ENCODE peak calls at places on chromosomes 3 and 15, in five cellular contexts. W, D, L, T and F are unnamed samples.
A peak's percentile ranks its signal among the peaks of the same experiment; 100 is the strongest.

GRCh38 chr3:31978553-31978952 is 2.5 kb downstream of the OSBPL10 start:
- DNase-seq in W (no peak), D (no peak), T (no peak), L (no peak), F (no peak)

GRCh38 chr15:39868396-39868795 is 51.7 kb downstream of the GPR176 start:
- DNase-seq in T (no peak), W (no peak), D (no peak), L (no peak), F (no peak)

GRCh38 chr3:136952292-136952691 is 5.5 kb upstream of the IL20RB start:
- DNase-seq in T (peak; percentile 69), L (peak; percentile 73), D (peak; percentile 80), W (no peak), F (no peak)

GRCh38 chr3:79085166-79085565 is 682.6 kb downstream of the ROBO1 start:
- DNase-seq in L (peak; percentile 4), W (no peak), T (peak; percentile 8), D (peak; percentile 53), F (no peak)

GRCh38 chr3:112629425-112629824 is 11.5 kb downstream of the CCDC80 start:
- DNase-seq in D (peak; percentile 93), L (peak; percentile 41), W (peak; percentile 39), T (peak; percentile 94), F (no peak)

GRCh38 chr3:107220538-107220937 is 156.7 kb upstream of the CCDC54 start:
- DNase-seq in W (no peak), D (no peak), T (peak; percentile 50), L (peak; percentile 98), F (no peak)

GRCh38 chr15:99413955-99414754 is 151.6 kb upstream of the MEF2A start:
- DNase-seq in T (no peak), W (peak; percentile 31), D (no peak), L (no peak), F (no peak)

GRCh38 chr3:27714692-27715453 is 7.2 kb downstream of the EOMES start:
- DNase-seq in T (peak; percentile 8), D (no peak), L (peak; percentile 57), W (peak; percentile 74), F (no peak)

GRCh38 chr3:162684260-162684659 is 1187.7 kb downstream of the OTOL1 start:
- DNase-seq in D (no peak), T (no peak), L (no peak), W (no peak), F (no peak)

GRCh38 chr15:88894819-88895767 is at the start of gene HAPLN3:
- DNase-seq in T (peak; percentile 29), W (peak; percentile 83), D (peak; percentile 47), L (peak; percentile 63), F (no peak)

GRCh38 chr3:120432105-120432860 is 18.5 kb downstream of the FSTL1 start:
- DNase-seq in D (peak; percentile 89), L (peak; percentile 61), T (peak; percentile 80), W (no peak), F (peak; percentile 63)

GRCh38 chr15:53829471-53829870 is 70.0 kb upstream of the WDR72 start:
- DNase-seq in D (no peak), T (no peak), W (no peak), L (no peak), F (no peak)

GRCh38 chr15:59116141-59116540 is 11.2 kb downstream of the CCNB2 start:
- DNase-seq in W (no peak), T (no peak), D (peak; percentile 35), L (no peak), F (no peak)

GRCh38 chr3:149971403-149972075 is 844 bp upstream of the PFN2 start:
- DNase-seq in T (peak; percentile 83), D (peak; percentile 64), W (peak; percentile 85), L (peak; percentile 55), F (no peak)

GRCh38 chr3:40915346-40915865 is 283.9 kb upstream of the CTNNB1 start:
- DNase-seq in D (no peak), L (no peak), W (no peak), T (no peak), F (no peak)

GRCh38 chr15:78620839-78621421 is at the start of gene CHRNA3:
- DNase-seq in D (no peak), L (no peak), T (no peak), W (peak; percentile 63), F (no peak)

GRCh38 chr3:37017683-37018082 is 24.4 kb downstream of the MLH1 start:
- DNase-seq in W (no peak), D (no peak), L (no peak), T (no peak), F (no peak)

DNA sequence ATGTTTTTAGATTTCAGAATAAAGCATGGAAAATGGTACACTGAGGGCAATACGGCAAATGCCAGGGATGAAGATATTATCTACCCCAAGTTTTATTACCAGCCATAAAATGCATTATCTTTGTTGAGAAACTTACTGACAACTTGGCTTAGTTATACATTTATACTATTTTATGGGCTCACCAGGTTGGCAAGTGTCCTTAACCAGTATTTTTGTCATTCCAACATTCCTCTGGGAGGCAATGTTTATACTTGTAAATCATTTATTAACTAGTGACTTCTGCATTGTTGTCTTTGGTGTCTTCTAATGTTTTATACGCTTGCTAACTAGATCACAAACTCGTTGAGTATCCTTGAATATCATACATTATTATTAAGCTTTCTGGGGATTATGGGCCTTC is 18.0 kb upstream of the ADGRG7 start:
- DNase-seq in W (no peak), D (no peak), T (no peak), L (no peak), F (no peak)
- H2AFZ ChIP-seq in W (no peak overlapping the region), D (no peak overlapping the region), T (no peak overlapping the region), L (no peak overlapping the region), F (no peak overlapping the region)

GRCh38 chr3:44237161-44237560 is 4.5 kb upstream of the TOPAZ1 start:
- DNase-seq in W (no peak), D (no peak), T (no peak), L (no peak), F (no peak)

GRCh38 chr3:44236485-44236908 is 5.2 kb upstream of the TOPAZ1 start:
- DNase-seq in W (no peak), D (no peak), L (no peak), T (peak; percentile 68), F (no peak)

GRCh38 chr3:44234674-44235268 is 6.9 kb upstream of the TOPAZ1 start:
- DNase-seq in L (no peak), D (no peak), T (no peak), W (no peak), F (no peak)

GRCh38 chr3:44237665-44238064 is 4.0 kb upstream of the TOPAZ1 start:
- DNase-seq in W (no peak), T (no peak), D (no peak), L (no peak), F (no peak)

DNA sequence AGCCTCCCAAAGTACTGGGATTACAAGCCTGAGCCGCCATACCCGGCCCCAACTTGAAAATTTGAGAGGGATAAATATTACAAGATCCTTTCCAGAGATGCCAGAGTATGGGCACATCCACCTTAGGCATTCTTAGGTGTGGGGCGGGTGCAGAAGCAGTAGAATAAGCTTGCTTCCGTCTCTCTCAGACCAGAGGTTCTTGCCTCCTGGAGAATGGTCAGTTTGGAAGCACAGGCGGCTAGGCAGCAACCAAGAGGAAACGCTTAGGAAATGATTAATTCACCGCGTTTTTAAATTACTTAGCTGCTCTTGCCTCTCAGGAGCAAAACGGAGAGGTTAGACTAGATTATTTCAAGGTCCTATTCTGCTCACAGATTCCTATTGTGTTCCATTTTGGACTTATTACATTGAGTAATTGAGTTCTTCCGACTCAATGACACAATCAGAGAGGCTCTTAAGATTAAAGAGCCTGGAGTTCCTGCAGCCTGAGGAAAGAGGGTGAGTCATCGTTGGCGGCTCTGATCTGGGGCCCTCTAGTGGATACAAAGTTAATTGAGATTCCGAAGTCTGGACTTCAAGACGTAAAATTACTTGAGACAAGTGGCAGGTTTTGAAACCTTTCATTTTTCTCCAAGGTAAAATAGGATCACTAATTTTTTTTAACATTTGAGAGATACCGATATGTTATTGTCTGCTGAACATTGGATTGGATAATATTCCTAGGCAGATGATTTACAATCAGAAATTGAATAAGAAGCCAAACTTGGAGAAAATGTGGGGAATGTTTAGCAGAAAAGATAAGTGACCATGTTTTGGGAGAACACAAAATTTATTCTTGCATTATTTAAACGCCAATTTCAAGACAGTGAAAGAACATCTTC is 5.8 kb upstream of the TOPAZ1 start:
- DNase-seq in L (peak; percentile 95), T (peak; percentile 93), D (peak; percentile 85), W (no peak), F (peak; percentile 63)
- H3K4me3 ChIP-seq in L (no peak overlapping the region), T (no peak overlapping the region), D (no peak overlapping the region), W (no peak overlapping the region), F (no peak overlapping the region)

GRCh38 chr3:49009391-49009790 is 2.2 kb downstream of the WDR6 start:
- DNase-seq in W (no peak), D (no peak), T (no peak), L (no peak), F (no peak)

GRCh38 chr3:49005998-49006397 is 1.2 kb upstream of the WDR6 start:
- DNase-seq in W (no peak), D (no peak), T (no peak), L (no peak), F (no peak)

GRCh38 chr3:49007068-49007770 is at the start of gene WDR6:
- DNase-seq in L (peak; percentile 98), T (peak; percentile 98), D (peak; percentile 97), W (peak; percentile 96), F (peak; percentile 96)

GRCh38 chr3:49006591-49007067 is 562 bp upstream of the WDR6 start:
- DNase-seq in D (peak; percentile 63), W (no peak), T (peak; percentile 65), L (peak; percentile 14), F (no peak)

DNA sequence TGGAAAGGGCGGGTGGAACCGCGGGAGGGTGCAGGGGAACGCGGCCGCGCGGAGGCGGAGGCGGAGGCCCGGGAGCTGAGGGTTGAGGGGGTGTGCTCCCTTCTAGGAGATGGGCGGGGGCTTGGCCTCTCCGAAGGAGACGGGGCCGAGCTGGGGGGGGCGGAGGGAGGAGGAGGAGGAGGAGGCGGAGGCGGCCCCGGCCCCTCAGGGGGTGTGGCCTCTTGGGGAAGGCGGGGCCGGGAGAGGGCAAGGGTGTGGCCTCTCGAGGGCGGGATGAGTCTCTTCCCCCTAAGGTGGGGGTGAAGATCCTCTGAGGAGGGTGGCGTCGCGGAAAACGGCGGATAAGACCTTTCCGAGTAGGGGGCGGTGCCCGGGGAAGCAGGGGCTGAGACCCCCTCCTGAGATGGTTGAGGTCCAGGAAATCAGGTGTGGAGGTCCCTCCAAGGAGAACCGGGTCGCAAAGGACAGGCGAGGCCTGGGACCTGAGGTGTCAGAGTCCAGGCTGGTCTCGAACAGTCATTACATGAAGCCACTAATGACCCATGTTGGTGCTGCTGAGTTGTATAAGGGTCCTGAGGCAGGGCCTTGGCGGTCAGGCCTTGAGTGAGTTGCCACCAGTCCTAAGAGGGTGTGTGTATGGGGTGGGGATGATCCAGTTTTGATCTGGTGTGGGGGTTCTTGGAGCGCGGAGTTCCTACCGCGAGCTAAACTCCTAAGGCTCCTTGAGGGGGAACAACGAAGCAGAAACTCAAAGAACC is 759 bp downstream of the WDR6 start:
- DNase-seq in T (peak; percentile 89), L (peak; percentile 83), W (peak; percentile 96), D (peak; percentile 71), F (peak; percentile 86)
- H3K18ac ChIP-seq in T (peak overlapping the region; percentile 29), L (peak overlapping the region; percentile 99), W (peak overlapping the region; percentile 98), D (peak overlapping the region; percentile 94), F (peak overlapping the region; percentile 99)

GRCh38 chr3:12695112-12695511 is 31.2 kb upstream of the RAF1 start:
- DNase-seq in T (no peak), D (no peak), W (no peak), L (no peak), F (no peak)

GRCh38 chr3:12689997-12690711 is 26.2 kb upstream of the RAF1 start:
- DNase-seq in W (no peak), L (no peak), D (peak; percentile 18), T (no peak), F (no peak)

GRCh38 chr3:12695916-12696315 is 32.0 kb upstream of the RAF1 start:
- DNase-seq in T (no peak), L (no peak), D (no peak), W (no peak), F (no peak)

GRCh38 chr3:12691733-12692132 is 27.8 kb upstream of the RAF1 start:
- DNase-seq in T (no peak), L (no peak), D (no peak), W (no peak), F (no peak)

GRCh38 chr3:12692444-12692843 is 28.5 kb upstream of the RAF1 start:
- DNase-seq in L (no peak), W (no peak), T (no peak), D (no peak), F (no peak)
- H2AFZ ChIP-seq in L (no peak overlapping the region), W (no peak overlapping the region), T (no peak overlapping the region), D (no peak overlapping the region), F (no peak overlapping the region)